ENCODE peak calls at places on chromosome 7, in six cellular contexts. K, E, B, H, Y and D are unnamed samples.

GRCh38 chr7:96669812-96670211 is 39.8 kb downstream of the SEM1 start:
- DNase-seq in K (no peak), E (no peak), B (no peak), H (peak), Y (no peak), D (no peak)

GRCh38 chr7:151552352-151553028 is 32.8 kb upstream of the RHEB start:
- DNase-seq in K (no peak), E (no peak), B (no peak), H (peak), Y (peak), D (peak)

GRCh38 chr7:46723742-46724141 is 802.7 kb upstream of the IGFBP3 start:
- DNase-seq in K (no peak), E (no peak), B (no peak), H (no peak), Y (no peak), D (no peak)

GRCh38 chr7:108417926-108418325 is 38.3 kb downstream of the NRCAM start:
- DNase-seq in K (no peak), E (peak), B (no peak), H (no peak), Y (no peak), D (no peak)

GRCh38 chr7:128435311-128435654 is 20.4 kb upstream of the HILPDA start:
- DNase-seq in K (no peak), E (no peak), B (no peak), H (no peak), Y (no peak), D (no peak)

GRCh38 chr7:80318081-80318480 is 183.4 kb downstream of the GNAI1 start:
- DNase-seq in K (no peak), E (no peak), B (no peak), H (no peak), Y (no peak), D (no peak)

GRCh38 chr7:593324-594115 is 73.9 kb upstream of the PDGFA start:
- DNase-seq in K (no peak), E (no peak), B (no peak), H (no peak), Y (peak), D (no peak)

GRCh38 chr7:24703296-24703695 is 54.0 kb downstream of the GSDME start:
- DNase-seq in K (no peak), E (no peak), B (no peak), H (peak), Y (no peak), D (no peak)

GRCh38 chr7:95511716-95512260 is 26.0 kb downstream of the ASB4 start:
- DNase-seq in K (peak), E (peak), B (peak), H (peak), Y (peak), D (peak)

GRCh38 chr7:36535866-36536664 is 146.4 kb downstream of the ANLN start:
- DNase-seq in K (no peak), E (peak), B (peak), H (peak), Y (no peak), D (no peak)

GRCh38 chr7:25951414-25952276 is 200.4 kb upstream of the NFE2L3 start:
- DNase-seq in K (peak), E (no peak), B (no peak), H (no peak), Y (no peak), D (no peak)

GRCh38 chr7:42164946-42165345 is 72.1 kb downstream of the GLI3 start:
- DNase-seq in K (no peak), E (no peak), B (no peak), H (no peak), Y (no peak), D (no peak)

GRCh38 chr7:34875481-34875880 is 161.8 kb downstream of the DPY19L1 start:
- DNase-seq in K (no peak), E (no peak), B (no peak), H (no peak), Y (no peak), D (no peak)

GRCh38 chr7:26538683-26539082 is 247.0 kb downstream of the SNX10 start:
- DNase-seq in K (no peak), E (no peak), B (no peak), H (no peak), Y (no peak), D (no peak)

GRCh38 chr7:98870071-98870651 is 347 bp upstream of the TMEM130 start:
- DNase-seq in K (no peak), E (peak), B (peak), H (peak), Y (peak), D (no peak)

GRCh38 chr7:143003393-143004051 is 23.4 kb downstream of the OR9A2 start:
- DNase-seq in K (no peak), E (peak), B (peak), H (peak), Y (peak), D (no peak)

GRCh38 chr7:1055084-1055450 is 10.7 kb downstream of the GPR146 start:
- DNase-seq in K (no peak), E (no peak), B (no peak), H (no peak), Y (peak), D (peak)

GRCh38 chr7:155769701-155770100 is 42.6 kb downstream of the SHH start:
- DNase-seq in K (no peak), E (peak), B (no peak), H (no peak), Y (no peak), D (no peak)

DNA sequence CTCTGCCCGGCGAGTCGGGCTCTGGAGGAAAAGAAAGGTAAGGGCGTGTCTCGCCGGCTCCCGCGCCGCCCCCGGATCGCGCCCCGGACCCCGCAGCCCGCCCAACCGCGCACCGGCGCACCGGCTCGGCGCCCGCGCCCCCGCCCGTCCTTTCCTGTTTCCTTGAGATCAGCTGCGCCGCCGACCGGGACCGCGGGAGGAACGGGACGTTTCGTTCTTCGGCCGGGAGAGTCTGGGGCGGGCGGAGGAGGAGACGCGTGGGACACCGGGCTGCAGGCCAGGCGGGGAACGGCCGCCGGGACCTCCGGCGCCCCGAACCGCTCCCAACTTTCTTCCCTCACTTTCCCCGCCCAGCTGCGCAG is 493 bp downstream of the EGFR start:
- DNase-seq in K (peak), E (no peak), B (peak), H (no peak), Y (peak), D (peak)
- H3K27ac ChIP-seq in K (peak), E (peak), B (peak), H (peak), Y (peak), D (peak)

GRCh38 chr7:51298912-51299311 is 17.7 kb downstream of the COBL start:
- DNase-seq in K (peak), E (no peak), B (no peak), H (no peak), Y (no peak), D (no peak)
- H3K27ac ChIP-seq in K (no peak), E (no peak), B (no peak), H (no peak), Y (no peak), D (no peak)

DNA sequence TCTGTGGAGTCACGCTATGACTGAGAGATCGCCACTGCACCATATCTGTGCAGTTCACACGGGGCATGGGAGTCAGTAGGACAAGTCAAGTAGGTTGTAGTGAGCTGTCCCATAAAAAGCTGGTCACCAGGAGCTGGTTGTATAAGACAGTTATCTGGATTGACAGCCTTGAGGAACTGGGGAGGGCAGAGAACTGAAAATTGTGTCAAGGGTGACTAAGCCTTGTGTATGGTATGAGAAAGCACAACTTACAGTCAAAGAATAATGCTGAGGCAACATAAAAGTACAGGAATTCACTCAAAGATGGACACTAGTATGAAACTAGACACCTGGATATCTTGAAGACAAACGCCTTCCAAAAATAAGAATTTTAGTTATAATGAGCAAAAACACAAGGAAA is 564.9 kb downstream of the POM121L12 start:
- DNase-seq in K (no peak), E (no peak), B (no peak), H (no peak), Y (no peak), D (no peak)
- H3K27ac ChIP-seq in K (no peak), E (no peak), B (no peak), H (no peak), Y (no peak), D (no peak)

GRCh38 chr7:116353614-116354013 is 143.3 kb downstream of the TES start:
- DNase-seq in K (no peak), E (peak), B (no peak), H (no peak), Y (peak), D (no peak)

GRCh38 chr7:116351966-116352365 is 141.6 kb downstream of the TES start:
- DNase-seq in K (no peak), E (no peak), B (no peak), H (no peak), Y (no peak), D (no peak)

GRCh38 chr7:116355423-116355765 is 144.1 kb upstream of the CAV2 start:
- DNase-seq in K (no peak), E (no peak), B (no peak), H (no peak), Y (no peak), D (no peak)

GRCh38 chr7:116354546-116355422 is 144.4 kb downstream of the TES start:
- DNase-seq in K (peak), E (peak), B (peak), H (peak), Y (peak), D (no peak)

GRCh38 chr7:116354171-116354545 is 143.8 kb downstream of the TES start:
- DNase-seq in K (no peak), E (peak), B (no peak), H (no peak), Y (peak), D (no peak)
- H3K27ac ChIP-seq in K (peak), E (peak), B (peak), H (peak), Y (peak), D (peak)

GRCh38 chr7:55052081-55052480 is 33.3 kb downstream of the EGFR start:
- DNase-seq in K (no peak), E (peak), B (peak), H (peak), Y (no peak), D (no peak)

GRCh38 chr7:55054758-55055157 is 35.9 kb downstream of the EGFR start:
- DNase-seq in K (no peak), E (no peak), B (no peak), H (no peak), Y (no peak), D (no peak)

GRCh38 chr7:55054252-55054651 is 35.4 kb downstream of the EGFR start:
- DNase-seq in K (no peak), E (no peak), B (no peak), H (no peak), Y (no peak), D (no peak)

GRCh38 chr7:55052726-55053431 is 34.1 kb downstream of the EGFR start:
- DNase-seq in K (no peak), E (peak), B (peak), H (no peak), Y (no peak), D (no peak)

GRCh38 chr7:55053651-55054226 is 34.9 kb downstream of the EGFR start:
- DNase-seq in K (no peak), E (peak), B (no peak), H (peak), Y (no peak), D (no peak)
- H3K27ac ChIP-seq in K (peak), E (peak), B (peak), H (peak), Y (peak), D (peak)

GRCh38 chr7:82600601-82601000 is 157.0 kb upstream of the CACNA2D1 start:
- DNase-seq in K (no peak), E (no peak), B (no peak), H (no peak), Y (no peak), D (no peak)
- H3K27ac ChIP-seq in K (no peak), E (no peak), B (no peak), H (no peak), Y (no peak), D (no peak)

DNA sequence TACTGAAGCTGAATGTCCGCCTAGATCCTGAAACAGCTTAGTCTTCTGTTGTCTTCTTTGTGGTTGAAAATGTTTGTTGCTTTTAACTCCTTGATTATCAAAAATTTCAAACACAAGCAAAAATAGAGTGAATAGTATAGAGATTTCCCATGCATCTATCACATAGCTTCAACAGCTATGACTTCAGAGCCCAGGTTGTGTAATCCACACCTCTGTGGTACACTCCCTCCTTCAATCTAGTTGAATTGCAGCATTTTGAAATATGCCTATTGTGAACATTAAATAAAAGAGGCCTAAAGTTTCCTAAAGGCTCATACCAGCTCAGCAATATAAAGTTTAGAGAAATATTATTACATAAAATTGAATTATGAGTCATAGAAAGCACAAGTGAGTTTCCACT is 204.7 kb upstream of the HDAC9 start:
- DNase-seq in K (no peak), E (no peak), B (no peak), H (no peak), Y (no peak), D (no peak)
- H3K27ac ChIP-seq in K (no peak), E (no peak), B (no peak), H (no peak), Y (no peak), D (no peak)